ENCODE peak calls at places on chromosomes 3 and 15, in five cellular contexts. L is upper lobe of right lung; U is HEK293T; R is posterior vena cava; M is stimulated activated CD8-positive, alpha-beta memory T cell treated with anti-CD3 and anti-CD28 coated beads, Interleukin-7, amount 100 ng/mL, for 1 hour. V is an unnamed sample.

GRCh38 chr15:90037961-90038633 is 37.0 kb downstream of the ZNF710 start:
- DNase-seq in R (peak; percentile 36), L (peak; percentile 40), U (no peak), M (no peak), V (peak; percentile 65)

GRCh38 chr15:96328101-96328958 is 2.2 kb upstream of the NR2F2 start:
- DNase-seq in L (no peak), U (no peak), M (no peak), R (no peak), V (no peak)

GRCh38 chr3:120642368-120642948 is 39.6 kb downstream of the HGD start:
- DNase-seq in M (no peak), R (no peak), L (no peak), U (no peak), V (no peak)

GRCh38 chr3:143208976-143209714 is 89.6 kb downstream of the CHST2 start:
- DNase-seq in U (no peak), R (no peak), L (no peak), M (no peak), V (no peak)

GRCh38 chr15:93359780-93360161 is 270.8 kb upstream of the RGMA start:
- DNase-seq in U (no peak), M (no peak), L (no peak), R (no peak), V (no peak)

GRCh38 chr3:128486692-128487537 is 6.1 kb downstream of the GATA2 start:
- DNase-seq in M (no peak), U (peak; percentile 30), L (peak; percentile 64), R (peak; percentile 81), V (no peak)

GRCh38 chr3:16546186-16547004 is 32.9 kb upstream of the RFTN1 start:
- DNase-seq in U (no peak), M (no peak), R (no peak), L (no peak), V (no peak)

GRCh38 chr3:53254190-53254809 is 1.5 kb downstream of the TKT start:
- DNase-seq in M (no peak), L (no peak), R (no peak), U (no peak), V (no peak)

GRCh38 chr3:15769256-15769915 is 28.4 kb downstream of the ANKRD28 start:
- DNase-seq in M (no peak), R (no peak), L (no peak), U (no peak), V (no peak)

GRCh38 chr3:52399593-52399992 is 45.3 kb downstream of the SEMA3G start:
- DNase-seq in R (peak; percentile 56), U (no peak), L (peak; percentile 49), M (no peak), V (peak; percentile 47)

V was measured in RWPE2.